ENCODE peak calls at places on chromosomes 4 and X, in eight cellular contexts. X is neural progenitor cell; U is DND-41; R is GM23338; E is CD4-positive, alpha-beta T cell; D is fibroblast of mammary gland; A is ascending aorta; L is BE2C. N is an unnamed sample.

GRCh38 chr4:121073672-121074386 is 1.5 kb upstream of the NDNF start:
- DNase-seq in X (no peak), U (no peak), R (peak), E (no peak), D (no peak), A (no peak), L (no peak), N (no peak)

GRCh38 chrX:19682712-19683331 is 167.5 kb upstream of the MAP3K15 start:
- DNase-seq in X (peak), U (peak), R (peak), E (peak), D (peak), A (peak), L (peak), N (peak)

GRCh38 chrX:85017721-85018120 is 14.0 kb downstream of the APOOL start:
- DNase-seq in X (no peak), U (no peak), R (no peak), E (no peak), D (peak), A (no peak), L (no peak), N (no peak)

GRCh38 chr4:7418131-7418943 is 16.4 kb downstream of the PSAPL1 start:
- DNase-seq in X (no peak), U (no peak), R (no peak), E (no peak), D (no peak), A (peak), L (peak), N (no peak)

GRCh38 chr4:138562544-138562961 is 320.4 kb upstream of the SLC7A11 start:
- DNase-seq in X (no peak), U (no peak), R (no peak), E (no peak), D (peak), A (no peak), L (no peak), N (no peak)

GRCh38 chr4:169215656-169216055 is 55.1 kb downstream of the SH3RF1 start:
- DNase-seq in X (no peak), U (no peak), R (no peak), E (no peak), D (no peak), A (no peak), L (no peak), N (no peak)

GRCh38 chrX:155886409-155886808 is 5.3 kb downstream of the VAMP7 start:
- DNase-seq in X (no peak), U (no peak), R (no peak), E (no peak), D (no peak), A (no peak), L (no peak), N (no peak)

GRCh38 chr4:185734214-185734613 is 77.8 kb downstream of the SORBS2 start:
- DNase-seq in X (no peak), U (no peak), R (no peak), E (no peak), D (no peak), A (no peak), L (no peak), N (peak)

GRCh38 chr4:83536649-83537352 is 893 bp downstream of the GPAT3 start:
- DNase-seq in X (peak), U (no peak), R (no peak), E (no peak), D (no peak), A (no peak), L (no peak), N (no peak)

GRCh38 chr4:104420766-104421165 is 73.9 kb downstream of the CXXC4 start:
- DNase-seq in X (peak), U (no peak), R (peak), E (no peak), D (no peak), A (no peak), L (no peak), N (no peak)

GRCh38 chr4:167232805-167233522 is 1.3 kb downstream of the SPOCK3 start:
- DNase-seq in X (peak), U (no peak), R (peak), E (no peak), D (no peak), A (no peak), L (peak), N (no peak)

GRCh38 chr4:97987019-97987648 is 156.1 kb downstream of the STPG2 start:
- DNase-seq in X (peak), U (peak), R (peak), E (no peak), D (peak), A (no peak), L (no peak), N (no peak)

GRCh38 chr4:36220776-36221175 is 23.5 kb downstream of the ARAP2 start:
- DNase-seq in X (no peak), U (no peak), R (no peak), E (no peak), D (no peak), A (no peak), L (no peak), N (no peak)

GRCh38 chr4:113013746-113014145 is 35.7 kb upstream of the ANK2 start:
- DNase-seq in X (no peak), U (no peak), R (no peak), E (no peak), D (no peak), A (no peak), L (no peak), N (no peak)

GRCh38 chrX:130575831-130576404 is 174.1 kb downstream of the RBMX2 start:
- DNase-seq in X (peak), U (peak), R (peak), E (peak), D (peak), A (no peak), L (peak), N (no peak)

GRCh38 chrX:9340619-9341304 is 124.1 kb upstream of the TBL1X start:
- DNase-seq in X (peak), U (peak), R (peak), E (no peak), D (peak), A (no peak), L (peak), N (peak)

GRCh38 chr4:81030617-81031388 is at the start of gene BMP3:
- DNase-seq in X (peak), U (no peak), R (peak), E (no peak), D (no peak), A (no peak), L (no peak), N (no peak)

GRCh38 chrX:100895365-100896075 is 21.4 kb upstream of the NOX1 start:
- DNase-seq in X (peak), U (peak), R (peak), E (peak), D (peak), A (no peak), L (peak), N (no peak)

GRCh38 chr4:42150653-42151567 is 1.5 kb downstream of the BEND4 start:
- DNase-seq in X (peak), U (no peak), R (peak), E (no peak), D (no peak), A (no peak), L (peak), N (no peak)

GRCh38 chr4:61443813-61444510 is 243.8 kb downstream of the ADGRL3 start:
- DNase-seq in X (no peak), U (no peak), R (no peak), E (no peak), D (peak), A (no peak), L (no peak), N (no peak)

GRCh38 chrX:34559325-34559724 is 97.8 kb downstream of the TMEM47 start:
- DNase-seq in X (no peak), U (peak), R (peak), E (no peak), D (peak), A (no peak), L (no peak), N (no peak)

GRCh38 chrX:1462110-1462509 is 9.4 kb upstream of the ASMTL start:
- DNase-seq in X (no peak), U (no peak), R (no peak), E (no peak), D (no peak), A (no peak), L (no peak), N (no peak)

GRCh38 chr4:153509724-153510123 is 43.6 kb downstream of the TMEM131L start:
- DNase-seq in X (no peak), U (no peak), R (no peak), E (no peak), D (no peak), A (no peak), L (no peak), N (no peak)

GRCh38 chrX:52979568-52979967 is 21.2 kb upstream of the FAM156A start:
- DNase-seq in X (no peak), U (no peak), R (no peak), E (no peak), D (no peak), A (no peak), L (no peak), N (no peak)

GRCh38 chrX:135438734-135439043 is 16.9 kb downstream of the SMIM10L2A start:
- DNase-seq in X (no peak), U (no peak), R (no peak), E (no peak), D (no peak), A (no peak), L (no peak), N (no peak)
- TF ChIP-seq CTCF in X (no peak), U (no peak), R (no peak), E (no peak), D (no peak), A (no peak), L (no peak), N (no peak)

GRCh38 chr4:71540749-71541269 is 202.0 kb downstream of the SLC4A4 start:
- DNase-seq in X (no peak), U (no peak), R (peak), E (no peak), D (no peak), A (no peak), L (no peak), N (no peak)
- TF ChIP-seq CTCF in X (peak), U (no peak), R (peak), E (no peak), D (no peak), A (no peak), L (no peak), N (no peak)

DNA sequence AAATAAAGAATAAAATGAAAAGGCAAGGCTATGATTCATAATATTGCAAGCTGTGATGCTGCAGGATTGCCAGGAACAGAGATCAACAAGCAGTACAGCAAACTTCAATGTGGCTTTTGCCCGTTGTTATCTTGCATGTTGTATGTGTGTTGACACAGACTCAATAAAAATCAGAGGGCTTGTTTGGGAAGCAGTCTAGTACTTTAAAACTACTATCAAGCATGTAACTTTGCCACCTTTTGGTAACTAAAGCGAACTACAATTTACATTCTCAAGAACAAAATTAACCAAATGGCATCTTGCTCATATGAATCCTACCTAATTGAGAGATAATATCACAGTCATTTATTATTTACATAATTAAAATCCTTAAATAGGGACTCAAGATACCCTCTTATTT is 79.8 kb upstream of the GPM6A start:
- DNase-seq in X (peak), U (no peak), R (peak), E (no peak), D (peak), A (no peak), L (no peak), N (no peak)
- TF ChIP-seq CTCF in X (peak), U (peak), R (peak), E (no peak), D (peak), A (no peak), L (peak), N (no peak)

GRCh38 chrX:125205918-125206665 is 113.6 kb upstream of the TEX13C start:
- DNase-seq in X (peak), U (no peak), R (peak), E (no peak), D (no peak), A (no peak), L (no peak), N (no peak)
- TF ChIP-seq CTCF in X (peak), U (no peak), R (peak), E (no peak), D (no peak), A (no peak), L (no peak), N (no peak)

DNA sequence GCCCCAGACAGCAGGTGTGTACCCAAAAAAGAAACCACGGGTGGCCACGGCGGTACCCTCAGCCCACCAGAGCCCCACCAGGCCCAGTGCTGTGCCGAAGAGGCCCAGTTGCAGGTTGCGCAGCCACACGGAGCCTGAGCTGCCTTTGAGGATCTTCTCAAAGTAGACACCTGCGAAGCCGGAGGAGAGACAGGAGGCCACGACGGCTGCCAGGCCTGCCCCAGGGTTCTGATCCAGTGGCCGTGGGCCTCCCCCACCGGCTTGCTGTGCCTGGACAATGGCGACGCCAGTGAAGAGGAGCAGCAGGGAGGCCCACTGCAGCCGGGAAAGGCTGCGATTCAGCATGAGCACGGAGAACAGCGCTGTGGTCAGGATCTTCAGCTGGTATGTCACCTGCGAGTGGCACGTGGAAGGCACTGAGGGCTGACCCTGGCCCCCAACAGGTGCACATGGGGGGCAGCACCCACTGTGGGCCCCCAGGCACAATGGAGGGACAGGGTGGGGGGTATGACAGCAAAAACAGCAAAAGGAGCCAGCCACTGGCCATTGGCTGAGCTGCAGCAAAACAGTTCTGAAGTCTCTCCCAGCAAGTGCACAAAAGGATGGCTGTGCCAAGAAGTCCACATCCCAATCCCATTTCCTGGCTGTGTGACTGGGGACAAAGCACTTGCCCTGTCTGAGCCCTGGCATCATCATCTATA is 6.2 kb downstream of the SLC35A2 start:
- DNase-seq in X (no peak), U (no peak), R (no peak), E (no peak), D (no peak), A (no peak), L (no peak), N (no peak)
- TF ChIP-seq CTCF in X (no peak), U (no peak), R (no peak), E (no peak), D (no peak), A (no peak), L (no peak), N (no peak)